ENCODE peak calls at places on chromosome 2, in eight cellular contexts. One of them, this sample, is unnamed.

GRCh38 chr2:71843391-71843850 is 304.2 kb downstream of the CYP26B1 start:
- DNase-seq in breast epithelium: no peak
- DNase-seq in uterus: no peak
- DNase-seq in tibial nerve: no peak
- DNase-seq in ovary: no peak
- DNase-seq in transverse colon: no peak
- DNase-seq in K562: no peak
- DNase-seq in IMR-90: peak
- DNase-seq in this sample: no peak

GRCh38 chr2:222655406-222655747 is 515 bp downstream of the FARSB start:
- DNase-seq in breast epithelium: no peak
- DNase-seq in uterus: no peak
- DNase-seq in tibial nerve: no peak
- DNase-seq in ovary: no peak
- DNase-seq in transverse colon: peak
- DNase-seq in K562: peak
- DNase-seq in IMR-90: peak
- DNase-seq in this sample: no peak

GRCh38 chr2:143685439-143686078 is 556.3 kb downstream of the ARHGAP15 start:
- DNase-seq in breast epithelium: no peak
- DNase-seq in uterus: no peak
- DNase-seq in tibial nerve: no peak
- DNase-seq in ovary: no peak
- DNase-seq in transverse colon: no peak
- DNase-seq in K562: no peak
- DNase-seq in IMR-90: no peak
- DNase-seq in this sample: no peak

GRCh38 chr2:237257471-237257951 is 156.5 kb downstream of the COL6A3 start:
- DNase-seq in breast epithelium: no peak
- DNase-seq in uterus: no peak
- DNase-seq in tibial nerve: no peak
- DNase-seq in ovary: peak
- DNase-seq in transverse colon: no peak
- DNase-seq in K562: no peak
- DNase-seq in IMR-90: peak
- DNase-seq in this sample: no peak

GRCh38 chr2:30679416-30680088 is 127.7 kb downstream of the CAPN13 start:
- DNase-seq in breast epithelium: no peak
- DNase-seq in uterus: no peak
- DNase-seq in tibial nerve: no peak
- DNase-seq in ovary: no peak
- DNase-seq in transverse colon: no peak
- DNase-seq in K562: no peak
- DNase-seq in IMR-90: peak
- DNase-seq in this sample: no peak

GRCh38 chr2:43609304-43609883 is 13.6 kb upstream of the THADA start:
- DNase-seq in breast epithelium: no peak
- DNase-seq in uterus: no peak
- DNase-seq in tibial nerve: no peak
- DNase-seq in ovary: no peak
- DNase-seq in transverse colon: peak
- DNase-seq in K562: peak
- DNase-seq in IMR-90: peak
- DNase-seq in this sample: no peak

GRCh38 chr2:11850082-11850481 is 103.7 kb downstream of the LPIN1 start:
- DNase-seq in breast epithelium: no peak
- DNase-seq in uterus: no peak
- DNase-seq in tibial nerve: no peak
- DNase-seq in ovary: no peak
- DNase-seq in transverse colon: no peak
- DNase-seq in K562: no peak
- DNase-seq in IMR-90: no peak
- DNase-seq in this sample: no peak

GRCh38 chr2:197097578-197098366 is 171.3 kb upstream of the PGAP1 start:
- DNase-seq in breast epithelium: no peak
- DNase-seq in uterus: peak
- DNase-seq in tibial nerve: no peak
- DNase-seq in ovary: peak
- DNase-seq in transverse colon: peak
- DNase-seq in K562: no peak
- DNase-seq in IMR-90: peak
- DNase-seq in this sample: no peak

GRCh38 chr2:202768284-202768683 is 103.3 kb downstream of the ICA1L start:
- DNase-seq in breast epithelium: no peak
- DNase-seq in uterus: no peak
- DNase-seq in tibial nerve: no peak
- DNase-seq in ovary: no peak
- DNase-seq in transverse colon: no peak
- DNase-seq in K562: no peak
- DNase-seq in IMR-90: no peak
- DNase-seq in this sample: no peak

GRCh38 chr2:108583903-108584520 is 49.7 kb downstream of the LIMS1 start:
- DNase-seq in breast epithelium: peak
- DNase-seq in uterus: peak
- DNase-seq in tibial nerve: no peak
- DNase-seq in ovary: peak
- DNase-seq in transverse colon: peak
- DNase-seq in K562: peak
- DNase-seq in IMR-90: peak
- DNase-seq in this sample: peak

GRCh38 chr2:214604861-214605260 is 194.0 kb downstream of the VWC2L start:
- DNase-seq in breast epithelium: no peak
- DNase-seq in uterus: no peak
- DNase-seq in tibial nerve: no peak
- DNase-seq in ovary: no peak
- DNase-seq in transverse colon: no peak
- DNase-seq in K562: no peak
- DNase-seq in IMR-90: peak
- DNase-seq in this sample: no peak

GRCh38 chr2:148853458-148853857 is 21.6 kb upstream of the KIF5C start:
- DNase-seq in breast epithelium: no peak
- DNase-seq in uterus: no peak
- DNase-seq in tibial nerve: no peak
- DNase-seq in ovary: no peak
- DNase-seq in transverse colon: no peak
- DNase-seq in K562: no peak
- DNase-seq in IMR-90: no peak
- DNase-seq in this sample: no peak

GRCh38 chr2:30425326-30425725 is 21.7 kb upstream of the LCLAT1 start:
- DNase-seq in breast epithelium: no peak
- DNase-seq in uterus: no peak
- DNase-seq in tibial nerve: no peak
- DNase-seq in ovary: no peak
- DNase-seq in transverse colon: no peak
- DNase-seq in K562: no peak
- DNase-seq in IMR-90: no peak
- DNase-seq in this sample: no peak

GRCh38 chr2:158753561-158754302 is 41.4 kb upstream of the DAPL1 start:
- DNase-seq in breast epithelium: no peak
- DNase-seq in uterus: no peak
- DNase-seq in tibial nerve: no peak
- DNase-seq in ovary: peak
- DNase-seq in transverse colon: peak
- DNase-seq in K562: peak
- DNase-seq in IMR-90: peak
- DNase-seq in this sample: no peak

GRCh38 chr2:23668756-23669304 is 258.1 kb downstream of the ATAD2B start:
- DNase-seq in breast epithelium: no peak
- DNase-seq in uterus: no peak
- DNase-seq in tibial nerve: no peak
- DNase-seq in ovary: no peak
- DNase-seq in transverse colon: no peak
- DNase-seq in K562: no peak
- DNase-seq in IMR-90: no peak
- DNase-seq in this sample: no peak

GRCh38 chr2:241680827-241681599 is 5.6 kb downstream of the DTYMK start:
- DNase-seq in breast epithelium: no peak
- DNase-seq in uterus: peak
- DNase-seq in tibial nerve: no peak
- DNase-seq in ovary: peak
- DNase-seq in transverse colon: no peak
- DNase-seq in K562: no peak
- DNase-seq in IMR-90: peak
- DNase-seq in this sample: no peak

GRCh38 chr2:151241224-151241623 is 20.4 kb downstream of the RBM43 start:
- DNase-seq in breast epithelium: no peak
- DNase-seq in uterus: no peak
- DNase-seq in tibial nerve: no peak
- DNase-seq in ovary: no peak
- DNase-seq in transverse colon: no peak
- DNase-seq in K562: no peak
- DNase-seq in IMR-90: peak
- DNase-seq in this sample: no peak

GRCh38 chr2:215375467-215375830 is 60.4 kb downstream of the FN1 start:
- DNase-seq in breast epithelium: no peak
- DNase-seq in uterus: no peak
- DNase-seq in tibial nerve: no peak
- DNase-seq in ovary: no peak
- DNase-seq in transverse colon: no peak
- DNase-seq in K562: no peak
- DNase-seq in IMR-90: no peak
- DNase-seq in this sample: no peak

GRCh38 chr2:207401338-207401737 is 128.4 kb upstream of the CREB1 start:
- DNase-seq in breast epithelium: no peak
- DNase-seq in uterus: no peak
- DNase-seq in tibial nerve: no peak
- DNase-seq in ovary: no peak
- DNase-seq in transverse colon: no peak
- DNase-seq in K562: no peak
- DNase-seq in IMR-90: no peak
- DNase-seq in this sample: no peak

GRCh38 chr2:141767051-141767450 is 363.8 kb downstream of the LRP1B start:
- DNase-seq in breast epithelium: no peak
- DNase-seq in uterus: no peak
- DNase-seq in tibial nerve: no peak
- DNase-seq in ovary: no peak
- DNase-seq in transverse colon: no peak
- DNase-seq in K562: no peak
- DNase-seq in IMR-90: peak
- DNase-seq in this sample: no peak

GRCh38 chr2:173793649-173794565 is 171.3 kb downstream of the SP3 start:
- DNase-seq in breast epithelium: no peak
- DNase-seq in uterus: no peak
- DNase-seq in tibial nerve: no peak
- DNase-seq in ovary: no peak
- DNase-seq in transverse colon: peak
- DNase-seq in K562: no peak
- DNase-seq in IMR-90: no peak
- DNase-seq in this sample: peak

GRCh38 chr2:171922230-171923022 is at the start of gene HAT1:
- DNase-seq in breast epithelium: peak
- DNase-seq in uterus: peak
- DNase-seq in tibial nerve: peak
- DNase-seq in ovary: peak
- DNase-seq in transverse colon: peak
- DNase-seq in K562: peak
- DNase-seq in IMR-90: peak
- DNase-seq in this sample: peak
- TF ChIP-seq POLR2A in breast epithelium: no peak
- TF ChIP-seq POLR2A in uterus: peak
- TF ChIP-seq POLR2A in tibial nerve: peak
- TF ChIP-seq POLR2A in ovary: peak
- TF ChIP-seq POLR2A in transverse colon: peak
- TF ChIP-seq POLR2A in K562: peak
- TF ChIP-seq POLR2A in IMR-90: peak
- TF ChIP-seq POLR2A in this sample: no peak

DNA sequence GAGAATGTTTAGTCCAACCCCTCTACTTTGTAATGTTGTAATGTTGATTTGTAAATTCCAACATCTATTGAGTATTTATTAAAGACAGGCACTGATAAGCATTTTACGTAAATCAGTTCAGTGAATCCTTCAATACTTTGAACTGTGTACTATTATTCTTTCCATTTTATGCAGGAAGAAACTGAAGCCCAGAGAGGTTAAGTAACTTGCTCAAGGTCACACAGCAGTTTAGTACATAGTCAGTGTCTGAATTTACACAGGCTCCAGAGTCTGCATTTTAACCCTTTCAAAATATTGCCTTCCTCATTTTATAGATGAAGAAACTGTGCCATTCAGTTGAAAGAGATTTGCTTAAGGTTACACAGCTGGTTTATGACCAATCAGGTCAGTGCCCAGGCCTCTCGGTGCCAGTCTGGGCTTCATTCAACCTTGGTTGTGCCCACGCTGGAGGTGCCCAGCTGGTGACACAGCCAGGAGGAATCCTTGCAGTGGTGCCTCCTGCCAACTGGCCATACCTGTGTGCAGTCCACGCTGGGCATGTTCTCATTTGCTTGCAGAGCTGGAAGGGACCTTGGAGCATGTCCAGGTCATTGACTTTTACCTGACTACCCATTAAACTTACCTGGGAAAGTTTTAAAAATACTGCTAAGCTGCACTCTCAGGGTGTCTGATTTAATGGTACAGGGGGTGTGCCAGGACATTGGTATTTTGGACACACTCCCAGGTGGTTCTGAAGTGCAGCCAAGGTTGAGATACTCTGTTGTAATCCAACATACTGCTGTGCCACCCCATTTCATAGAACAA is 74.3 kb upstream of the CYRIA start:
- DNase-seq in breast epithelium: peak
- DNase-seq in uterus: no peak
- DNase-seq in tibial nerve: no peak
- DNase-seq in ovary: no peak
- DNase-seq in transverse colon: no peak
- DNase-seq in K562: no peak
- DNase-seq in IMR-90: no peak
- DNase-seq in this sample: no peak
- H3K27ac ChIP-seq in breast epithelium: peak
- H3K27ac ChIP-seq in uterus: no peak
- H3K27ac ChIP-seq in tibial nerve: no peak
- H3K27ac ChIP-seq in ovary: no peak
- H3K27ac ChIP-seq in transverse colon: no peak
- H3K27ac ChIP-seq in K562: no peak
- H3K27ac ChIP-seq in IMR-90: no peak
- H3K27ac ChIP-seq in this sample: no peak

GRCh38 chr2:217438821-217439220 is 564.0 kb downstream of the TNS1 start:
- DNase-seq in breast epithelium: no peak
- DNase-seq in uterus: no peak
- DNase-seq in tibial nerve: no peak
- DNase-seq in ovary: no peak
- DNase-seq in transverse colon: no peak
- DNase-seq in K562: no peak
- DNase-seq in IMR-90: no peak
- DNase-seq in this sample: no peak
- TF ChIP-seq POLR2A in breast epithelium: no peak
- TF ChIP-seq POLR2A in uterus: no peak
- TF ChIP-seq POLR2A in tibial nerve: no peak
- TF ChIP-seq POLR2A in ovary: no peak
- TF ChIP-seq POLR2A in transverse colon: no peak
- TF ChIP-seq POLR2A in K562: no peak
- TF ChIP-seq POLR2A in IMR-90: no peak
- TF ChIP-seq POLR2A in this sample: no peak

GRCh38 chr2:96413067-96413722 is 77.6 kb downstream of the NCAPH start:
- DNase-seq in breast epithelium: peak
- DNase-seq in uterus: no peak
- DNase-seq in tibial nerve: no peak
- DNase-seq in ovary: no peak
- DNase-seq in transverse colon: peak
- DNase-seq in K562: no peak
- DNase-seq in IMR-90: no peak
- DNase-seq in this sample: no peak
- H3K27ac ChIP-seq in breast epithelium: peak
- H3K27ac ChIP-seq in uterus: no peak
- H3K27ac ChIP-seq in tibial nerve: peak
- H3K27ac ChIP-seq in ovary: no peak
- H3K27ac ChIP-seq in transverse colon: peak
- H3K27ac ChIP-seq in K562: peak
- H3K27ac ChIP-seq in IMR-90: no peak
- H3K27ac ChIP-seq in this sample: peak

GRCh38 chr2:5985551-5986229 is 293.5 kb downstream of the SOX11 start:
- DNase-seq in breast epithelium: no peak
- DNase-seq in uterus: no peak
- DNase-seq in tibial nerve: no peak
- DNase-seq in ovary: no peak
- DNase-seq in transverse colon: no peak
- DNase-seq in K562: no peak
- DNase-seq in IMR-90: no peak
- DNase-seq in this sample: no peak
- TF ChIP-seq POLR2A in breast epithelium: no peak
- TF ChIP-seq POLR2A in uterus: no peak
- TF ChIP-seq POLR2A in tibial nerve: no peak
- TF ChIP-seq POLR2A in ovary: no peak
- TF ChIP-seq POLR2A in transverse colon: no peak
- TF ChIP-seq POLR2A in K562: no peak
- TF ChIP-seq POLR2A in IMR-90: no peak
- TF ChIP-seq POLR2A in this sample: no peak

This sample was measured in Peyer's patch.